ENCODE peak calls at places on chromosomes 4 and X, in six cellular contexts. W, V, L, E, Y and F are unnamed samples.

GRCh38 chrX:127726227-127726626 is 326.0 kb downstream of the ACTRT1 start:
- DNase-seq in Y (no peak), E (no peak), L (no peak), W (no peak), V (no peak), F (no peak)

GRCh38 chrX:24260827-24261550 is 52.9 kb downstream of the SUPT20HL2 start:
- DNase-seq in E (peak), V (no peak), Y (no peak), L (no peak), W (peak), F (peak)

GRCh38 chr4:60884545-60884944 is 315.6 kb upstream of the ADGRL3 start:
- DNase-seq in L (no peak), W (no peak), E (no peak), V (no peak), Y (no peak), F (no peak)

GRCh38 chr4:185099940-185100339 is 43.1 kb upstream of the SLC25A4 start:
- DNase-seq in V (no peak), L (no peak), E (no peak), W (no peak), Y (no peak), F (no peak)

GRCh38 chr4:175325230-175325629 is 407.1 kb downstream of the ADAM29 start:
- DNase-seq in L (no peak), Y (no peak), E (no peak), W (no peak), V (no peak), F (no peak)

GRCh38 chr4:111952708-111953107 is 192.5 kb upstream of the FAM241A start:
- DNase-seq in E (no peak), L (no peak), W (no peak), Y (no peak), V (no peak), F (no peak)

GRCh38 chr4:80390178-80390577 is 54.6 kb downstream of the CFAP299 start:
- DNase-seq in E (no peak), V (no peak), W (no peak), L (no peak), Y (no peak), F (no peak)

GRCh38 chr4:83855044-83855443 is 319.1 kb downstream of the GPAT3 start:
- DNase-seq in E (no peak), Y (no peak), V (peak), W (no peak), L (no peak), F (no peak)

GRCh38 chr4:139872274-139872673 is 206.7 kb downstream of the MGST2 start:
- DNase-seq in V (peak), L (no peak), W (no peak), Y (no peak), E (no peak), F (no peak)

GRCh38 chr4:187903700-187904099 is 91.9 kb upstream of the ZFP42 start:
- DNase-seq in E (no peak), L (no peak), Y (no peak), W (no peak), V (no peak), F (no peak)

GRCh38 chrX:15269618-15270521 is at the start of gene ASB9:
- DNase-seq in L (peak), V (peak), E (peak), Y (no peak), W (peak), F (peak)

GRCh38 chrX:13398073-13398823 is 78.4 kb upstream of the ATXN3L start:
- DNase-seq in V (peak), L (peak), W (peak), E (no peak), Y (no peak), F (no peak)

GRCh38 chrX:53048169-53049126 is at the start of gene GPR173:
- DNase-seq in L (no peak), V (no peak), E (no peak), W (peak), Y (peak), F (no peak)

GRCh38 chr4:3767569-3768288 is 1.5 kb downstream of the ADRA2C start:
- DNase-seq in E (no peak), L (no peak), Y (no peak), V (peak), W (no peak), F (no peak)

GRCh38 chr4:84803720-84804119 is 162.8 kb downstream of the WDFY3 start:
- DNase-seq in Y (no peak), L (no peak), E (no peak), W (no peak), V (no peak), F (no peak)

GRCh38 chrX:130172127-130172834 is 519 bp downstream of the RAB33A start:
- DNase-seq in V (no peak), L (no peak), E (no peak), Y (no peak), W (no peak), F (no peak)
- TF ChIP-seq CTCF in V (no peak), L (no peak), E (no peak), Y (no peak), W (no peak), F (no peak)

GRCh38 chr4:18041114-18041513 is 19.6 kb upstream of the LCORL start:
- DNase-seq in L (no peak), Y (no peak), W (no peak), V (no peak), E (no peak), F (no peak)

GRCh38 chr4:18042012-18042411 is 20.5 kb upstream of the LCORL start:
- DNase-seq in Y (no peak), E (no peak), L (no peak), V (no peak), W (no peak), F (no peak)

GRCh38 chr4:18039113-18039512 is 17.6 kb upstream of the LCORL start:
- DNase-seq in L (no peak), V (no peak), Y (no peak), W (no peak), E (no peak), F (no peak)

DNA sequence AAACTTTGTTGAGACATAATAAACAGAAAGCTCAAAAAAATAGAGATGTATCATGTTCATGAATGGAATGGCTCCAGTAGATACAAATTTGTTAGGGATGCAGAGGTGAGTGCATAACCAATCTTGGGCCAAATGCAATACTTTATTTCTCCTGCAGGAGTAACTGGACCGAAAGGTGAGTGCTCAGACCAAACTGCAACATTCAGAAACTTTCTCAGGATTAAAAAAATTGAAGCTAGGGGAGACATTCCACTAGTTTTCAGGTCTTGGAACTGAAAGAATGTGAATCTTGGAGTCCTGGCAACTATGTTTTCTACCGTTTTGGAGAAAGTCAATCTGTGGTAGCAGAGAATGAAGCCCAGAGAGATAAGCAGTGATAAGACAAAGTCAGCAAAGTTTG is 21.2 kb upstream of the LCORL start:
- DNase-seq in E (no peak), L (no peak), W (no peak), Y (no peak), V (no peak), F (no peak)
- TF ChIP-seq CTCF in E (no peak), L (no peak), W (no peak), Y (peak), V (peak), F (no peak)

GRCh38 chr4:73841243-73841925 is 4.9 kb downstream of the CXCL6 start:
- DNase-seq in E (no peak), W (no peak), V (no peak), L (no peak), Y (no peak), F (no peak)

GRCh38 chr4:73842696-73843095 is 6.2 kb downstream of the CXCL6 start:
- DNase-seq in L (no peak), V (no peak), Y (no peak), E (no peak), W (no peak), F (no peak)

GRCh38 chr4:73844806-73845205 is 8.3 kb upstream of the PF4V1 start:
- DNase-seq in Y (no peak), V (no peak), L (no peak), W (no peak), E (no peak), F (no peak)

GRCh38 chr4:73843369-73843768 is 6.9 kb downstream of the CXCL6 start:
- DNase-seq in L (no peak), W (no peak), V (no peak), E (no peak), Y (no peak), F (no peak)

DNA sequence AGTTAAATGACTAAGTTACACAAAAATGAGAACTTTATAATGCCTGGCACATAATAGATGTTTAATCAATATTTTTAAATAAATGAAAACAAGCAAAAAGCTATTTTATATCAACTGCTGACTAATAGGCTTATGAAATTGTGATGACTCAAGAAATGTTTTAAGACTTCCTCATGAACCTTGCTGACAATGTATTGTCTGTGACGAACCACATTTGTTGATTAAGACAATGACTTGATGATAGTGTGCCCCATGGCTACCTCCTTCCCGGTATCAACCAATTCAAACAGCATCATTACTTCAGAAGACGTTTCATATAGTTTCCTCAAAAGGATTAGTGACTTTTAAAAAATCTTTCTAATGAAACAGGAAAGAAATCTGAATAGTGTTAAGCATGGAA is 7.9 kb downstream of the CXCL6 start:
- DNase-seq in E (no peak), W (no peak), Y (no peak), L (no peak), V (no peak), F (no peak)
- TF ChIP-seq CTCF in E (no peak), W (no peak), Y (no peak), L (no peak), V (no peak), F (no peak)

GRCh38 chrX:154305481-154306205 is 10.0 kb downstream of the TKTL1 start:
- DNase-seq in Y (no peak), L (no peak), V (no peak), W (peak), E (no peak), F (no peak)
- TF ChIP-seq CTCF in Y (no peak), L (no peak), V (no peak), W (no peak), E (no peak), F (no peak)

DNA sequence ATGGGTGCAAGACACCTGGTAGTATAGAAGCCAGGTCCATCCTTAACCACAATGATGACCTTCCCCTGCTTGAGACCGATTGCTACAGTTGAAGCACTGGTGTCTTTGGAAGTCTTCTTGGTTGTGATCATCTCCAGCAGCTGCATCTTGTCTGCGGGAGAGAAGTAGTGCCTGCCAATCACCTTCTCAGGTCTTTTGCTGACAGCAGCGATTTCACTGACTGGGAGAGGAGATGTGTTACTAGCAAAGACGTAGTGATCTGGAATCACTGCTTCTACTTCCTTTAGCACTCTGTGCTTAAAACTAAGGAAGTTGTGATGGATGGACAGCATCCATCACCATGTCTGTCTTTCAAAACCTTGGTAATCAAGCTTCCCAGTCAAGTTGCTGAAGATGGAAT is 25.9 kb downstream of the CPE start:
- DNase-seq in Y (no peak), E (no peak), V (no peak), L (no peak), W (no peak), F (no peak)
- TF ChIP-seq CTCF in Y (no peak), E (no peak), V (no peak), L (no peak), W (no peak), F (no peak)